ENCODE peak calls at places on chromosomes 5 and 9, in four cellular contexts. U is adrenal gland, V is BE2C, K is H9. L is an unnamed sample.

GRCh38 chr5:133367413-133367812 is 244.9 kb downstream of the FSTL4 start:
- DNase-seq in K (no peak), U (no peak), V (no peak), L (no peak)

GRCh38 chr5:172178301-172179031 is 9.6 kb downstream of the STK10 start:
- DNase-seq in K (no peak), U (no peak), V (no peak), L (no peak)

GRCh38 chr9:116155700-116156045 is 2.1 kb downstream of the PAPPA start:
- DNase-seq in U (no peak), V (no peak), K (no peak), L (peak; percentile 65)

GRCh38 chr9:562330-562729 is 279.2 kb upstream of the DMRT1 start:
- DNase-seq in K (no peak), U (no peak), V (no peak), L (no peak)

GRCh38 chr5:92916036-92916435 is 665.0 kb downstream of the NR2F1-AS1 start:
- DNase-seq in V (no peak), K (no peak), U (no peak), L (no peak)

GRCh38 chr9:34636791-34637355 is 714 bp downstream of the SIGMAR1 start:
- DNase-seq in U (no peak), V (peak; percentile 48), K (no peak), L (peak; percentile 30)

GRCh38 chr9:76987594-76988200 is 31.8 kb upstream of the FOXB2 start:
- DNase-seq in U (peak; percentile 20), V (peak; percentile 65), K (peak; percentile 73), L (peak; percentile 33)

GRCh38 chr5:60257852-60258251 is 364.3 kb upstream of the PDE4D start:
- DNase-seq in U (no peak), V (no peak), K (no peak), L (peak; percentile 6)

GRCh38 chr5:37915078-37915736 is 75.4 kb upstream of the GDNF start:
- DNase-seq in K (no peak), U (no peak), V (no peak), L (peak; percentile 2)

GRCh38 chr9:134442486-134443168 is 116.4 kb downstream of the RXRA start:
- DNase-seq in K (no peak), U (peak; percentile 52), V (peak; percentile 80), L (no peak)

GRCh38 chr5:117859161-117859560 is 1129.2 kb downstream of the DTWD2 start:
- DNase-seq in K (no peak), V (no peak), U (no peak), L (no peak)

GRCh38 chr9:131723632-131724031 is 16.2 kb downstream of the RAPGEF1 start:
- DNase-seq in V (no peak), K (no peak), U (no peak), L (no peak)
- H3K4me1 ChIP-seq in V (peaks cover 26% of the 10 kb centered on the region), K (peaks cover under 1% of the 10 kb centered on the region), U (peaks cover 15% of the 10 kb centered on the region), L (peaks cover 18% of the 10 kb centered on the region)

GRCh38 chr5:142978726-142979125 is 208.5 kb downstream of the ARHGAP26 start:
- DNase-seq in K (no peak), V (no peak), U (no peak), L (no peak)
- H3K4me1 ChIP-seq in K (peaks cover 16% of the 10 kb centered on the region), V (peaks cover 13% of the 10 kb centered on the region), U (peaks cover 15% of the 10 kb centered on the region), L (peaks cover 44% of the 10 kb centered on the region)

GRCh38 chr9:109010676-109011655 is 2.3 kb downstream of the CTNNAL1 start:
- DNase-seq in U (no peak), K (no peak), V (no peak), L (peak; percentile 54)
- H3K4me1 ChIP-seq in U (peaks cover 18% of the 10 kb centered on the region), K (no peaks in the 10 kb centered on the region), V (peaks cover 3% of the 10 kb centered on the region), L (peaks cover 26% of the 10 kb centered on the region)

DNA sequence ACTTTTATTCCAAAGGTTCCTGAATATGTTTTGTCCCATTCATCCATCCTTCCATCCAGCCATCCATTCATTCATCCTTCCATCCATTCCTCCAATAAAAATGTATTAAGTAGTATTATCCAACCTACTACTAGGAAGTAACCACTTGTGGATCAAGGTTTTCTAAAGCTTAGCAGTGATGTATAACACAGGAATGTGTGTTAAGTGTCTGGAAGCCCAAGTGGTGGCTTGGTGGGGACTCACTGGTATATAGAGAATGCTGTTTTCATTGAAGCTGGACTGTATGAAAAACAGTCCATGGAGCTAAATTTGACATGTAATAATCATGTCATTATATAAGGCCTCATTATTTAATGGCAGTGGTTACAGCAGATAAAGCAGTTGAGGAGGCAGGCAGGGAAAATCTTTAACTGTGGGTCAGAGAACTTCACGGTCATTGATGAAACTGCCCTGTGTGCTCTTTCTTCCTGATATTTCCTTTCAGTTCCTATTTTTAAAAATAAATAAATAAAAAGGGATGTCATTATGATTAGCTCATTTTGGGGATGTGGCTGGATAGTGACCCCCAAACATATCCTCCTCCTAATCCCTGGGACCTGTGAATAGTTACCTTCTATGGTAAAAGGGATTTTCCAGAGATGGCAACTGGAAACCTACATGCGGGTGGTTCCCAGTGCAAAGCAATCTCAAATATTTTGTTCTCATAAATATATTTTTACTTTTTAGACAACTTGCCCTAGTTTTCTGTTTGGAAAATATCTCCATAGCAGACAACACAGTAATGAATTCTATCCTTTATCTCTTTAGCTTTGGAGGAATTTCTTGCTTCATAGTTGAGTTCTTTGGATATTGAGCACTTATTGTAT is 82.3 kb downstream of the DAPK1 start:
- DNase-seq in U (no peak), K (no peak), V (no peak), L (no peak)
- H3K4me1 ChIP-seq in U (no peaks in the 10 kb centered on the region), K (peaks cover 4% of the 10 kb centered on the region), V (peaks cover 7% of the 10 kb centered on the region), L (peaks cover 51% of the 10 kb centered on the region)

DNA sequence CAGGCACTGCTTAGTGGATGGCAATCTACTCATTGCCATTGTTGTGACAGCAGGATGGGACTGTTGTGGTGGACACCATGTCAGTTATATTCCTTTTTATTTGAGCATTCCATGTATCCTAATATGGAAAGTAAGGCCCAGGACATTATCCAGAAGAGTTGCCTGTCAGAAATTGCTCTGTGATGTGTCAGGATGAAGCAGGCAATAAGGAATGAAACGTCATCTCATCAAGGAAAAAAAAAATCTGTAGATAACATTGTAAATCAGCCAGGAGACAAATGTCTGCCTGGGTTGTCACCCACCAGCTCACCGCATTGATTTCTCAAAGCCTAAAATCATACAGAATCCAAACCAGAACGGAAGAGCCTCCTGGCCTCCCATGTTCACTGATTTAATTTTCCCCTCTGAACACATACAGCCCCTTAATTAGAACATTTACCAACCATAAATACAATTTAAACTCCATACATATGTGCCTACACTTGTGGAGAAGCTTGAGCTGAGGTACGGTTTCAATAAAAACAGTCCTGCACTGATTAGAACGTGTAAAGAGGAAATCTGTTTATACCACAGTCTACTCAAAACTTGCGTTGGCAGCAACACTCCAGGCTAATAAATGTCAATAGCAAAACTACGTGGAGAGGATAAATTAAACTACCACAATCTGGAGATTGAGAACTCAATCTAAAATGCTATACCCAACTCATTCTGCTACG is 73.9 kb downstream of the FOXD1 start:
- DNase-seq in K (no peak), U (no peak), V (peak; percentile 41), L (no peak)
- H3K4me1 ChIP-seq in K (no peaks in the 10 kb centered on the region), U (no peaks in the 10 kb centered on the region), V (peaks cover 32% of the 10 kb centered on the region), L (peaks cover 4% of the 10 kb centered on the region)

DNA sequence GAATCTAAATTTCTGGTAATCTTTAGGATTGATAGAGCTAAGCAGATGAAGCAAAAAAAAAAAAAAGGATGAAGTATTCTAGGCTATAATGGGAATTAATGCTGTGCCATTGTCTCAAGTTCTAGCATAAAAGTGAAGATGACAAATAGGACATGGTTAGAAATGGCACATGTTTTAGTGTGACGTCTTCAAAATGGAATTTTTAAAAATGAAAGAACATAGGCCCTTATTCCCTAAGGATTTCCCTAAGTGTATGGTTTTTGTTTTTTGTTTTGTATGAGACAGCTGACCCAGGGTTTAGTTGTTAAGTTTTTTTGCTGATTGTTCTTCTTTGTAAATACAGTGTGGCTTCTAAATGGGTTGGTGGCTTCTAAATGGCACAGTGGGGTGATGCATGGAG is 7.1 kb downstream of the TLE4 start:
- DNase-seq in U (no peak), V (no peak), K (no peak), L (no peak)
- H3K4me1 ChIP-seq in U (peaks cover 14% of the 10 kb centered on the region), V (peaks cover 25% of the 10 kb centered on the region), K (peaks cover 5% of the 10 kb centered on the region), L (peaks cover 18% of the 10 kb centered on the region)

L was measured in A673.